ENCODE peak calls at places on chromosomes 7 and 10, in seven cellular contexts. One of them, this sample, is unnamed.
A peak's percentile ranks its signal among the peaks of the same experiment; 100 is the strongest.

GRCh38 chr7:18457832-18458231 is 37.7 kb upstream of the HDAC9 start:
- DNase-seq in choroid plexus epithelial cell: no peak
- DNase-seq in NB4: no peak
- DNase-seq in esophagus squamous epithelium: no peak
- DNase-seq in GM06990: no peak
- DNase-seq in WERI-Rb-1: no peak
- DNase-seq in fibroblast of lung: no peak
- DNase-seq in this sample: no peak

GRCh38 chr10:50417906-50418697 is 166.8 kb upstream of the ASAH2 start:
- DNase-seq in fibroblast of lung: peak; percentile 91
- DNase-seq in esophagus squamous epithelium: peak; percentile 19
- DNase-seq in GM06990: peak; percentile 64
- DNase-seq in choroid plexus epithelial cell: peak; percentile 84
- DNase-seq in NB4: peak; percentile 82
- DNase-seq in WERI-Rb-1: no peak
- DNase-seq in this sample: peak; percentile 89

GRCh38 chr7:121076350-121077164 is 88.0 kb downstream of the CPED1 start:
- DNase-seq in WERI-Rb-1: no peak
- DNase-seq in esophagus squamous epithelium: no peak
- DNase-seq in choroid plexus epithelial cell: peak; percentile 94
- DNase-seq in GM06990: no peak
- DNase-seq in NB4: no peak
- DNase-seq in fibroblast of lung: peak; percentile 87
- DNase-seq in this sample: peak; percentile 89

GRCh38 chr10:49398000-49398861 is 2.3 kb upstream of the DRGX start:
- DNase-seq in GM06990: peak; percentile 51
- DNase-seq in fibroblast of lung: peak; percentile 35
- DNase-seq in WERI-Rb-1: no peak
- DNase-seq in choroid plexus epithelial cell: peak; percentile 58
- DNase-seq in NB4: peak; percentile 30
- DNase-seq in esophagus squamous epithelium: no peak
- DNase-seq in this sample: peak; percentile 37

GRCh38 chr7:134527979-134528371 is 608 bp downstream of the AKR1B10 start:
- DNase-seq in fibroblast of lung: peak; percentile 81
- DNase-seq in NB4: no peak
- DNase-seq in esophagus squamous epithelium: no peak
- DNase-seq in GM06990: no peak
- DNase-seq in WERI-Rb-1: peak; percentile 52
- DNase-seq in choroid plexus epithelial cell: peak; percentile 89
- DNase-seq in this sample: peak; percentile 80

GRCh38 chr7:108541493-108541892 is 15.6 kb upstream of the PNPLA8 start:
- DNase-seq in choroid plexus epithelial cell: no peak
- DNase-seq in esophagus squamous epithelium: no peak
- DNase-seq in GM06990: no peak
- DNase-seq in NB4: no peak
- DNase-seq in WERI-Rb-1: no peak
- DNase-seq in fibroblast of lung: no peak
- DNase-seq in this sample: no peak

GRCh38 chr7:6435486-6436384 is 12.0 kb downstream of the DAGLB start:
- DNase-seq in NB4: peak; percentile 95
- DNase-seq in GM06990: peak; percentile 83
- DNase-seq in fibroblast of lung: peak; percentile 61
- DNase-seq in WERI-Rb-1: peak; percentile 92
- DNase-seq in esophagus squamous epithelium: no peak
- DNase-seq in choroid plexus epithelial cell: peak; percentile 88
- DNase-seq in this sample: peak; percentile 82

GRCh38 chr7:2810682-2811471 is 33.2 kb downstream of the GNA12 start:
- DNase-seq in choroid plexus epithelial cell: no peak
- DNase-seq in esophagus squamous epithelium: no peak
- DNase-seq in GM06990: no peak
- DNase-seq in NB4: no peak
- DNase-seq in fibroblast of lung: no peak
- DNase-seq in WERI-Rb-1: no peak
- DNase-seq in this sample: no peak

GRCh38 chr7:123571187-123571586 is 13.6 kb upstream of the NDUFA5 start:
- DNase-seq in NB4: no peak
- DNase-seq in WERI-Rb-1: no peak
- DNase-seq in GM06990: no peak
- DNase-seq in fibroblast of lung: no peak
- DNase-seq in choroid plexus epithelial cell: no peak
- DNase-seq in esophagus squamous epithelium: no peak
- DNase-seq in this sample: no peak

GRCh38 chr10:100568937-100569336 is 33.2 kb downstream of the HIF1AN start:
- DNase-seq in GM06990: no peak
- DNase-seq in WERI-Rb-1: peak; percentile 75
- DNase-seq in choroid plexus epithelial cell: no peak
- DNase-seq in fibroblast of lung: no peak
- DNase-seq in NB4: no peak
- DNase-seq in esophagus squamous epithelium: no peak
- DNase-seq in this sample: no peak

GRCh38 chr10:97584798-97585438 is 729 bp downstream of the HOGA1 start:
- DNase-seq in NB4: no peak
- DNase-seq in WERI-Rb-1: no peak
- DNase-seq in choroid plexus epithelial cell: no peak
- DNase-seq in GM06990: no peak
- DNase-seq in esophagus squamous epithelium: no peak
- DNase-seq in fibroblast of lung: no peak
- DNase-seq in this sample: no peak

GRCh38 chr10:77936697-77937567 is 10.4 kb upstream of the DLG5 start:
- DNase-seq in WERI-Rb-1: no peak
- DNase-seq in choroid plexus epithelial cell: no peak
- DNase-seq in NB4: peak; percentile 36
- DNase-seq in fibroblast of lung: no peak
- DNase-seq in GM06990: no peak
- DNase-seq in esophagus squamous epithelium: no peak
- DNase-seq in this sample: no peak

GRCh38 chr7:16270844-16271243 is 150.5 kb downstream of the CRPPA start:
- DNase-seq in esophagus squamous epithelium: no peak
- DNase-seq in NB4: no peak
- DNase-seq in WERI-Rb-1: no peak
- DNase-seq in choroid plexus epithelial cell: no peak
- DNase-seq in GM06990: no peak
- DNase-seq in fibroblast of lung: no peak
- DNase-seq in this sample: no peak

GRCh38 chr10:85408388-85408787 is 958.2 kb downstream of the GRID1 start:
- DNase-seq in fibroblast of lung: no peak
- DNase-seq in WERI-Rb-1: no peak
- DNase-seq in NB4: no peak
- DNase-seq in choroid plexus epithelial cell: no peak
- DNase-seq in esophagus squamous epithelium: no peak
- DNase-seq in GM06990: no peak
- DNase-seq in this sample: no peak

GRCh38 chr7:12712236-12712635 is 24.8 kb downstream of the ARL4A start:
- DNase-seq in NB4: peak; percentile 84
- DNase-seq in choroid plexus epithelial cell: no peak
- DNase-seq in esophagus squamous epithelium: no peak
- DNase-seq in fibroblast of lung: no peak
- DNase-seq in WERI-Rb-1: no peak
- DNase-seq in GM06990: no peak
- DNase-seq in this sample: peak; percentile 63

GRCh38 chr7:154918741-154919140 is 84.2 kb downstream of the PAXIP1 start:
- DNase-seq in choroid plexus epithelial cell: no peak
- DNase-seq in fibroblast of lung: no peak
- DNase-seq in NB4: no peak
- DNase-seq in WERI-Rb-1: no peak
- DNase-seq in esophagus squamous epithelium: no peak
- DNase-seq in GM06990: no peak
- DNase-seq in this sample: no peak

GRCh38 chr10:70649526-70649925 is 22.8 kb upstream of the ADAMTS14 start:
- DNase-seq in fibroblast of lung: peak; percentile 84
- DNase-seq in choroid plexus epithelial cell: peak; percentile 79
- DNase-seq in WERI-Rb-1: no peak
- DNase-seq in esophagus squamous epithelium: no peak
- DNase-seq in GM06990: no peak
- DNase-seq in NB4: peak; percentile 22
- DNase-seq in this sample: peak; percentile 52

GRCh38 chr7:31373337-31374289 is 33.1 kb upstream of the NEUROD6 start:
- DNase-seq in WERI-Rb-1: peak; percentile 57
- DNase-seq in choroid plexus epithelial cell: peak; percentile 24
- DNase-seq in fibroblast of lung: peak; percentile 45
- DNase-seq in esophagus squamous epithelium: no peak
- DNase-seq in NB4: peak; percentile 70
- DNase-seq in GM06990: no peak
- DNase-seq in this sample: peak; percentile 2

DNA sequence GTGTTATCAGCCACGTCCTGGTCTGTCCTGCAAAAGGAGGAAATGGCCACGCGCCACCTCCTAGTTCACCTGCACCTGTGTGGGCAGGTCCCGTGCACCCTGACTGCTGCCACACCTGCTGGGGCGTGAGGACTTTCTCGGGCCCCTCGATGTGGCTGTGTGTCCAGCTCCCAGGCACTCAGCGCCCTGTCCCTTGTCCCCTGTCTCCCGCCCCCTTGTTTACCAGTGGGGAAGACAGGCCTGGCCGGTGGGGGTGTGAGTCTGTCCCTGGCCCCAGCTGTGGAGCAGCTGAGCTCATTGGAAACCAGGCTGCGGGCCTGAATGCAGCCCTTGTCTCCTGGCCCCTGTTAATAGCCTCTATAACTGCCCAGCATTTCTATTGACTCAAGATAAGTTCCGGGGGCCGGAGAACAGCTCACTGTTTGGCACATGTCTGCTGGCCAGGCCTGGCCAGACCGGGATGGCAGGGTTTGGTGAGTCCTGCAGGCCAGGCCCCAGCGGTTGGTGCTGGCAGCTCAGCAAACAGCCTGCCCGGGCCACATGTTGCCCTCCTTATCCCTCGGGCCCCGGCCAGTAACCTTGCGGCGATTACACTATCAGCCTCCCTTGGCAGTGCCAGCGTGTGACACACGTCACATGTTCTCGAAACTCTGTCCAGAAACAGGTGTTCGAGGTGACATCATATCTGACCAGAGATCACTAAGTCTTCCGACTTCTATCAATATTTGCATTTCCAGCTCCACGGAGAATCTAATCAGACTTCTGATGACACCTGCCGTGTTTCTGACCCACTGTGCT is 52.1 kb downstream of the FOXL3 start:
- DNase-seq in GM06990: no peak
- DNase-seq in fibroblast of lung: no peak
- DNase-seq in choroid plexus epithelial cell: no peak
- DNase-seq in NB4: no peak
- DNase-seq in esophagus squamous epithelium: no peak
- DNase-seq in WERI-Rb-1: no peak
- DNase-seq in this sample: no peak
- H3K4me3 ChIP-seq in GM06990: no peak overlapping the region
- H3K4me3 ChIP-seq in fibroblast of lung: no peak overlapping the region
- H3K4me3 ChIP-seq in choroid plexus epithelial cell: no peak overlapping the region
- H3K4me3 ChIP-seq in NB4: no peak overlapping the region
- H3K4me3 ChIP-seq in esophagus squamous epithelium: no peak overlapping the region
- H3K4me3 ChIP-seq in WERI-Rb-1: no peak overlapping the region
- H3K4me3 ChIP-seq in this sample: no peak overlapping the region

DNA sequence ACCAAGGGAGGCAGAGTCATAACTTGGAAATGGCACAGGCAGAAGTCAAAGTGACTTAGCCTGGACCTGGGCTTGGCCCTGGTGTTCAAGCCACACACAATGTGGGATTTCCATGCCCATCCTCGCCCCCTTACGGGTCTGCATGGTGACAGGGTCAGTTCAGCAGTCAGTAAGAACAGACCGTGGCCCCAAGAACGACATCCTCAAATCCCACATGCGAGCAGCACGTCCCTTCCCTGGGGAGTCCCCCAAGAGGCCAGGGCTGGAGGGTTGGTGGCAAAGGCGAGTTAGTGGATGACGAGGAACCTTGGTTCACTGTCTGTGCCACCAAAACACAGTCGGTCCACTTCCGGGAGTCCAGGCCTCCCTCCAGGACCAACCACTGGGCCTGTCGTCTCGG is 93.3 kb upstream of the MGMT start:
- DNase-seq in choroid plexus epithelial cell: no peak
- DNase-seq in esophagus squamous epithelium: no peak
- DNase-seq in fibroblast of lung: no peak
- DNase-seq in NB4: no peak
- DNase-seq in WERI-Rb-1: no peak
- DNase-seq in GM06990: no peak
- DNase-seq in this sample: no peak
- H3K4me3 ChIP-seq in choroid plexus epithelial cell: no peak overlapping the region
- H3K4me3 ChIP-seq in esophagus squamous epithelium: no peak overlapping the region
- H3K4me3 ChIP-seq in fibroblast of lung: no peak overlapping the region
- H3K4me3 ChIP-seq in NB4: no peak overlapping the region
- H3K4me3 ChIP-seq in WERI-Rb-1: no peak overlapping the region
- H3K4me3 ChIP-seq in GM06990: no peak overlapping the region
- H3K4me3 ChIP-seq in this sample: no peak overlapping the region

GRCh38 chr10:91629715-91630549 is 2.9 kb downstream of the PPP1R3C start:
- DNase-seq in NB4: no peak
- DNase-seq in esophagus squamous epithelium: no peak
- DNase-seq in GM06990: no peak
- DNase-seq in choroid plexus epithelial cell: no peak
- DNase-seq in WERI-Rb-1: no peak
- DNase-seq in fibroblast of lung: no peak
- DNase-seq in this sample: no peak

GRCh38 chr10:91627344-91628102 is 5.3 kb downstream of the PPP1R3C start:
- DNase-seq in esophagus squamous epithelium: no peak
- DNase-seq in fibroblast of lung: no peak
- DNase-seq in WERI-Rb-1: no peak
- DNase-seq in NB4: no peak
- DNase-seq in choroid plexus epithelial cell: no peak
- DNase-seq in GM06990: no peak
- DNase-seq in this sample: peak; percentile 79

GRCh38 chr10:91634246-91634645 is 1.4 kb upstream of the PPP1R3C start:
- DNase-seq in WERI-Rb-1: no peak
- DNase-seq in esophagus squamous epithelium: no peak
- DNase-seq in NB4: no peak
- DNase-seq in choroid plexus epithelial cell: no peak
- DNase-seq in GM06990: no peak
- DNase-seq in fibroblast of lung: no peak
- DNase-seq in this sample: no peak

GRCh38 chr10:91632671-91633550 is at the start of gene PPP1R3C:
- DNase-seq in esophagus squamous epithelium: no peak
- DNase-seq in WERI-Rb-1: peak; percentile 92
- DNase-seq in choroid plexus epithelial cell: peak; percentile 88
- DNase-seq in fibroblast of lung: peak; percentile 93
- DNase-seq in NB4: no peak
- DNase-seq in GM06990: peak; percentile 31
- DNase-seq in this sample: peak; percentile 96

GRCh38 chr10:91630592-91630991 is 2.3 kb downstream of the PPP1R3C start:
- DNase-seq in WERI-Rb-1: no peak
- DNase-seq in GM06990: no peak
- DNase-seq in choroid plexus epithelial cell: no peak
- DNase-seq in fibroblast of lung: no peak
- DNase-seq in NB4: no peak
- DNase-seq in esophagus squamous epithelium: no peak
- DNase-seq in this sample: no peak
- H3K4me3 ChIP-seq in WERI-Rb-1: no peak overlapping the region
- H3K4me3 ChIP-seq in GM06990: no peak overlapping the region
- H3K4me3 ChIP-seq in choroid plexus epithelial cell: no peak overlapping the region
- H3K4me3 ChIP-seq in fibroblast of lung: peak overlapping the region; percentile 7
- H3K4me3 ChIP-seq in NB4: no peak overlapping the region
- H3K4me3 ChIP-seq in esophagus squamous epithelium: peak overlapping the region; percentile 69
- H3K4me3 ChIP-seq in this sample: peak overlapping the region; percentile 75

DNA sequence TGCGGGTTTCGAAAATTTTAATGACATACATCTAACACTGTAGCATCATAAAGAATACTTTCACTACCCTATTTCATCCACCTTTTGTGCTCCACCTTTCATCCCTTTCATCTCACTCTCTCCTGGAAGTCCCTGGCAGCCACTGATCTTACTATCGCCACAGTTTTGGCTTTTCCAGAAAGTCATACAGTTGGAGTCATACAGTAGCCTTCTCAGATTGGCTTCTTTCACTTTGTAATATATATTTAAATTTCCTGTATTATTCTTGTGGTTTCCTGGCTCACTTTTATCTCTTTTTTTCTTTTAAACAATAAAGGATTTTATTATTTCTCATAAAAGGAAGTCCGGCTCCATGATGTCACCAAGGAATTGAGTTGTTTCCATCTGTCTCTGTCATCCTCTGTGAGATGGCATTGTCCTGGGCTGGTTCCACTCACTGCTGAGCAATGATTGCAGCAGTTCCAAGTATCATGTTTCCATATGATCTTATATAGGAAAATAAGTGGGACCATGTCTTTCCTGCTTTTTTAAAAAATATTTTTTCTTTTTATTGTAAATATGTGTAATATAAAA is 626.3 kb downstream of the POM121L12 start:
- DNase-seq in choroid plexus epithelial cell: no peak
- DNase-seq in esophagus squamous epithelium: no peak
- DNase-seq in GM06990: no peak
- DNase-seq in fibroblast of lung: no peak
- DNase-seq in WERI-Rb-1: no peak
- DNase-seq in NB4: no peak
- DNase-seq in this sample: no peak
- H3K4me3 ChIP-seq in choroid plexus epithelial cell: no peak overlapping the region
- H3K4me3 ChIP-seq in esophagus squamous epithelium: no peak overlapping the region
- H3K4me3 ChIP-seq in GM06990: no peak overlapping the region
- H3K4me3 ChIP-seq in fibroblast of lung: no peak overlapping the region
- H3K4me3 ChIP-seq in WERI-Rb-1: no peak overlapping the region
- H3K4me3 ChIP-seq in NB4: no peak overlapping the region
- H3K4me3 ChIP-seq in this sample: no peak overlapping the region

This sample was measured in fibroblast of villous mesenchyme.